ENCODE peak calls at places on chromosomes 7 and 10, in six cellular contexts. W, Z, S, F, Q and N are unnamed samples.

GRCh38 chr7:115941703-115942268 is 88.8 kb downstream of the TFEC start:
- DNase-seq in F (no peak), W (no peak), S (no peak), Z (no peak), Q (no peak), N (no peak)

GRCh38 chr7:11373546-11374142 is 400.0 kb downstream of the PHF14 start:
- DNase-seq in S (peak), F (peak), Q (no peak), Z (no peak), W (no peak), N (no peak)

GRCh38 chr10:56522166-56522565 is 161.1 kb upstream of the ZWINT start:
- DNase-seq in S (no peak), F (no peak), Z (no peak), W (no peak), Q (no peak), N (no peak)

GRCh38 chr10:80988755-80989154 is 451.1 kb downstream of the SH2D4B start:
- DNase-seq in Z (no peak), F (no peak), Q (no peak), S (no peak), W (no peak), N (no peak)

GRCh38 chr10:98041352-98042043 is 11.1 kb upstream of the CRTAC1 start:
- DNase-seq in F (peak), Z (peak), W (no peak), Q (peak), S (peak), N (peak)

GRCh38 chr10:106931159-106931852 is 233.2 kb downstream of the SORCS1 start:
- DNase-seq in W (no peak), F (no peak), Q (peak), S (no peak), Z (no peak), N (no peak)

GRCh38 chr10:77428776-77429395 is 208.7 kb downstream of the KCNMA1 start:
- DNase-seq in F (peak), Q (no peak), S (peak), W (peak), Z (no peak), N (no peak)

GRCh38 chr10:47062801-47063200 is 151.6 kb downstream of the PTPN20 start:
- DNase-seq in W (no peak), F (no peak), S (no peak), Z (no peak), Q (no peak), N (no peak)

GRCh38 chr7:80699030-80699638 is 60.7 kb downstream of the CD36 start:
- DNase-seq in W (no peak), Q (no peak), Z (no peak), F (peak), S (peak), N (peak)

GRCh38 chr10:46525177-46525823 is 31.2 kb downstream of the GPRIN2 start:
- DNase-seq in W (peak), Q (no peak), Z (no peak), S (peak), F (peak), N (peak)

GRCh38 chr10:73060173-73060572 is 36.5 kb downstream of the P4HA1 start:
- DNase-seq in S (no peak), W (no peak), Z (no peak), F (no peak), Q (no peak), N (no peak)

GRCh38 chr7:13448243-13448642 is 541.2 kb downstream of the ETV1 start:
- DNase-seq in W (no peak), S (no peak), F (no peak), Q (no peak), Z (no peak), N (no peak)

GRCh38 chr7:71470948-71471347 is 339.0 kb downstream of the GALNT17 start:
- DNase-seq in Q (no peak), S (no peak), F (no peak), W (no peak), Z (no peak), N (no peak)

GRCh38 chr10:16904619-16905018 is 87.4 kb upstream of the RSU1 start:
- DNase-seq in Q (no peak), W (no peak), S (no peak), Z (no peak), F (no peak), N (no peak)

GRCh38 chr10:22551966-22552365 is 162.4 kb downstream of the PIP4K2A start:
- DNase-seq in Z (no peak), F (no peak), S (no peak), W (no peak), Q (no peak), N (no peak)

GRCh38 chr10:70232155-70232858 is 922 bp downstream of the PPA1 start:
- DNase-seq in S (peak), F (no peak), Q (no peak), W (peak), Z (peak), N (peak)

GRCh38 chr7:66920256-66920655 is 769 bp upstream of the TMEM248 start:
- DNase-seq in Z (no peak), F (no peak), Q (no peak), W (no peak), S (no peak), N (peak)

GRCh38 chr7:137572071-137572784 is 228.7 kb upstream of the PTN start:
- DNase-seq in S (no peak), Q (no peak), W (no peak), F (no peak), Z (no peak), N (no peak)

GRCh38 chr7:138228119-138228518 is 151.9 kb downstream of the AKR1D1 start:
- DNase-seq in Z (no peak), F (no peak), Q (no peak), S (no peak), W (no peak), N (no peak)

GRCh38 chr7:27182285-27182827 is 2.7 kb downstream of the HOXA11 start:
- DNase-seq in Q (no peak), F (no peak), W (peak), Z (no peak), S (no peak), N (no peak)

GRCh38 chr7:107394301-107394700 is 75.6 kb upstream of the GPR22 start:
- DNase-seq in S (no peak), F (no peak), Q (no peak), W (no peak), Z (no peak), N (no peak)

GRCh38 chr10:75352650-75353049 is 48.9 kb downstream of the ZNF503 start:
- DNase-seq in Q (no peak), S (no peak), Z (no peak), F (no peak), W (peak), N (no peak)

GRCh38 chr10:35390441-35390840 is 54.1 kb downstream of the CCNY start:
- DNase-seq in Z (no peak), S (no peak), F (no peak), Q (no peak), W (no peak), N (no peak)

GRCh38 chr7:3378390-3379120 is 77.5 kb downstream of the SDK1 start:
- DNase-seq in Q (no peak), S (no peak), Z (no peak), W (no peak), F (no peak), N (no peak)

GRCh38 chr10:10911471-10911921 is 106.2 kb upstream of the CELF2 start:
- DNase-seq in F (no peak), Q (peak), W (peak), S (no peak), Z (peak), N (no peak)

GRCh38 chr7:155482511-155483183 is 24.7 kb downstream of the EN2 start:
- DNase-seq in Z (no peak), F (no peak), S (no peak), Q (no peak), W (no peak), N (no peak)
- TF ChIP-seq POLR2A in Z (no peak), F (no peak), S (no peak), Q (no peak), W (no peak), N (no peak)

DNA sequence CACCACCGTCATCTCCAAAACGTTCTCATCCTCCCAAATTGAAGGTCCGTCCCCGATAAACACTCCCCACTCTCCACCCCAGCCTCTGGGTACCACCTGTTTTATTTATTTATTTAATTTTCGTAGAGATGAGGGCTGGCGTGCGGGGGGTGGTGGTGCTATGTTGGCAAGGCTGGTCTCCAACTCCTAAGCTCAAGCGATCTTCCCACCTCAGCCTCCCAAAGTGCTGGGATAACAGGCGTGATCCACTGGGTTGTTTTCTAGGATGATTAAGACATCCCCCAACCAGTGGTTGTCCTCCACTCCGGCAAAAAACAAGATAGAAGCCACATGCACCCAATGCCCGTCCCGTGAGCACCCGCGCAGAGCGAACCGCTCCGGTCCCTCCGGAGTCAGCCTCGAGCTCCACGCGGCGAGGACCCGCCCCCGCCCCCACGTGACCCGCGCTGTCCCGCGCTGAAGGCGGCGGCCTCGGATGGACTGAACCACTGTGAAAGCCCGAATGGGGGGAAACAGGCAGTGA is 916 bp upstream of the EIF3B start:
- DNase-seq in S (peak), F (peak), Q (peak), W (peak), Z (peak), N (peak)
- TF ChIP-seq POLR2A in S (peak), F (peak), Q (no peak), W (no peak), Z (no peak), N (peak)

GRCh38 chr7:139726485-139726869 is 51.3 kb downstream of the HIPK2 start:
- DNase-seq in W (no peak), S (no peak), Z (peak), F (no peak), Q (no peak), N (no peak)
- TF ChIP-seq POLR2A in W (no peak), S (no peak), Z (no peak), F (no peak), Q (no peak), N (no peak)

GRCh38 chr10:89207181-89207800 is at the start of gene CH25H:
- DNase-seq in W (peak), Q (peak), F (no peak), Z (peak), S (peak), N (peak)
- TF ChIP-seq POLR2A in W (peak), Q (no peak), F (no peak), Z (peak), S (no peak), N (no peak)

GRCh38 chr7:92910976-92911375 is 74.6 kb upstream of the CDK6 start:
- DNase-seq in W (no peak), S (no peak), Q (no peak), Z (no peak), F (no peak), N (no peak)
- TF ChIP-seq POLR2A in W (no peak), S (no peak), Q (no peak), Z (no peak), F (no peak), N (no peak)